ENCODE peak calls at places on chromosome 15, in five cellular contexts. S is kidney tubule cell, Q is brain microvascular endothelial cell, R is Kasumi-1, Y is MM.1S. O is an unnamed sample.

GRCh38 chr15:40285151-40285898 is 2.5 kb upstream of the ANKRD63 start:
- DNase-seq in S (no peak), Q (no peak), R (no peak), Y (no peak), O (no peak)

GRCh38 chr15:30791239-30791638 is 112.5 kb upstream of the FAN1 start:
- DNase-seq in S (no peak), Q (no peak), R (no peak), Y (no peak), O (no peak)

GRCh38 chr15:82969353-82969752 is 16.7 kb upstream of the RAMAC start:
- DNase-seq in S (no peak), Q (no peak), R (no peak), Y (no peak), O (no peak)

GRCh38 chr15:69852482-69853275 is 245.0 kb downstream of the TLE3 start:
- DNase-seq in S (peak; percentile 71), Q (peak; percentile 54), R (no peak), Y (no peak), O (no peak)

GRCh38 chr15:34640661-34641060 is 57.2 kb upstream of the GOLGA8B start:
- DNase-seq in S (no peak), Q (no peak), R (no peak), Y (no peak), O (no peak)

GRCh38 chr15:81419304-81419943 is 45.4 kb upstream of the TMC3 start:
- DNase-seq in S (peak; percentile 15), Q (peak; percentile 66), R (no peak), Y (no peak), O (no peak)

GRCh38 chr15:69088300-69088965 is 72.0 kb upstream of the GLCE start:
- DNase-seq in S (no peak), Q (no peak), R (no peak), Y (no peak), O (no peak)

GRCh38 chr15:100759116-100759515 is 120.5 kb upstream of the ALDH1A3 start:
- DNase-seq in S (no peak), Q (no peak), R (no peak), Y (no peak), O (no peak)

GRCh38 chr15:71291723-71292122 is 176.5 kb downstream of the THSD4 start:
- DNase-seq in S (no peak), Q (no peak), R (no peak), Y (no peak), O (no peak)

GRCh38 chr15:79218588-79219200 is 63.8 kb upstream of the ANKRD34C start:
- DNase-seq in S (peak; percentile 4), Q (peak; percentile 23), R (no peak), Y (no peak), O (peak; percentile 26)

GRCh38 chr15:63332367-63333078 is 49.1 kb downstream of the CA12 start:
- DNase-seq in S (peak; percentile 95), Q (peak; percentile 95), R (no peak), Y (no peak), O (no peak)

GRCh38 chr15:39128746-39129145 is 452.1 kb upstream of the THBS1 start:
- DNase-seq in S (peak; percentile 43), Q (no peak), R (no peak), Y (no peak), O (no peak)

GRCh38 chr15:40358492-40359353 is 704 bp downstream of the DISP2 start:
- DNase-seq in S (peak; percentile 21), Q (no peak), R (no peak), Y (peak; percentile 31), O (no peak)

GRCh38 chr15:89129123-89129815 is 41.0 kb downstream of the ABHD2 start:
- DNase-seq in S (peak; percentile 56), Q (no peak), R (no peak), Y (peak; percentile 64), O (peak; percentile 66)

GRCh38 chr15:57373882-57374276 is 2.4 kb upstream of the CGNL1 start:
- DNase-seq in S (no peak), Q (no peak), R (no peak), Y (no peak), O (no peak)

GRCh38 chr15:57330619-57331018 is 45.7 kb upstream of the CGNL1 start:
- DNase-seq in S (no peak), Q (peak; percentile 61), R (no peak), Y (no peak), O (no peak)

GRCh38 chr15:96551196-96551595 is 220.7 kb downstream of the NR2F2 start:
- DNase-seq in S (peak; percentile 19), Q (no peak), R (no peak), Y (no peak), O (no peak)

GRCh38 chr15:52805351-52806283 is 15.5 kb upstream of the ONECUT1 start:
- DNase-seq in S (no peak), Q (no peak), R (no peak), Y (no peak), O (no peak)

GRCh38 chr15:90561344-90562244 is 31.9 kb downstream of the CRTC3 start:
- DNase-seq in S (no peak), Q (no peak), R (peak; percentile 70), Y (no peak), O (no peak)

GRCh38 chr15:78811825-78812183 is 540 bp upstream of the ADAMTS7 start:
- DNase-seq in S (no peak), Q (no peak), R (no peak), Y (no peak), O (no peak)

GRCh38 chr15:31080618-31081017 is 20.9 kb downstream of the TRPM1 start:
- DNase-seq in S (peak; percentile 26), Q (no peak), R (peak; percentile 2), Y (no peak), O (peak; percentile 39)

GRCh38 chr15:67091966-67092677 is 26.7 kb downstream of the SMAD3 start:
- DNase-seq in S (no peak), Q (no peak), R (no peak), Y (no peak), O (no peak)

GRCh38 chr15:43948691-43949325 is 122.0 kb downstream of the WDR76 start:
- DNase-seq in S (no peak), Q (no peak), R (no peak), Y (peak; percentile 83), O (no peak)

GRCh38 chr15:29131336-29132109 is 138.1 kb downstream of the NSMCE3 start:
- DNase-seq in S (no peak), Q (no peak), R (no peak), Y (no peak), O (peak; percentile 8)

GRCh38 chr15:59689626-59690236 is 611 bp upstream of the BNIP2 start:
- DNase-seq in S (peak; percentile 82), Q (peak; percentile 77), R (peak; percentile 55), Y (peak; percentile 79), O (peak; percentile 88)

GRCh38 chr15:90871716-90872480 is 3.5 kb downstream of the FURIN start:
- DNase-seq in S (peak; percentile 28), Q (no peak), R (no peak), Y (peak; percentile 25), O (no peak)

GRCh38 chr15:75904241-75904631 is 558 bp downstream of the FBXO22 start:
- DNase-seq in S (peak; percentile 46), Q (peak; percentile 34), R (peak; percentile 65), Y (peak; percentile 55), O (no peak)

GRCh38 chr15:35545316-35545824 is 595 bp downstream of the DPH6 start:
- DNase-seq in S (no peak), Q (peak; percentile 57), R (no peak), Y (no peak), O (peak; percentile 58)

GRCh38 chr15:43748376-43748775 is 2.1 kb downstream of the PDIA3 start:
- DNase-seq in S (no peak), Q (no peak), R (no peak), Y (no peak), O (no peak)

GRCh38 chr15:66189291-66189690 is 64.3 kb downstream of the MEGF11 start:
- DNase-seq in S (no peak), Q (no peak), R (no peak), Y (no peak), O (no peak)

GRCh38 chr15:50042775-50043174 is 76.3 kb downstream of the ATP8B4 start:
- DNase-seq in S (no peak), Q (no peak), R (no peak), Y (no peak), O (no peak)

GRCh38 chr15:33700695-33701303 is 267.5 kb upstream of the CHRM5 start:
- DNase-seq in S (peak; percentile 80), Q (peak; percentile 85), R (peak; percentile 24), Y (peak; percentile 74), O (peak; percentile 57)

GRCh38 chr15:48191574-48192225 is at the start of gene CTXN2:
- DNase-seq in S (peak; percentile 32), Q (no peak), R (no peak), Y (no peak), O (no peak)

GRCh38 chr15:68271854-68272471 is 5.6 kb upstream of the FEM1B start:
- DNase-seq in S (peak; percentile 96), Q (peak; percentile 76), R (no peak), Y (no peak), O (no peak)